ENCODE peak calls at places on chromosomes 13 and 19, in six cellular contexts. A, I, T, P, V and R are unnamed samples.

GRCh38 chr19:50870417-50871089 is 2.7 kb upstream of the KLK2 start:
- DNase-seq in A (no peak), I (no peak), T (peak), P (no peak), V (peak), R (no peak)

GRCh38 chr19:43465468-43466120 is at the start of gene LYPD3:
- DNase-seq in A (no peak), I (no peak), T (peak), P (no peak), V (no peak), R (no peak)

GRCh38 chr19:40262422-40262821 is 22.7 kb downstream of the AKT2 start:
- DNase-seq in A (no peak), I (no peak), T (no peak), P (no peak), V (no peak), R (no peak)

GRCh38 chr13:32299893-32300292 is 15.3 kb downstream of the ZAR1L start:
- DNase-seq in A (no peak), I (no peak), T (no peak), P (no peak), V (no peak), R (no peak)

GRCh38 chr19:42254083-42254849 is 662 bp downstream of the ERF start:
- DNase-seq in A (no peak), I (peak), T (peak), P (peak), V (peak), R (peak)

GRCh38 chr13:110850840-110851239 is 64.0 kb downstream of the ANKRD10 start:
- DNase-seq in A (no peak), I (no peak), T (no peak), P (no peak), V (no peak), R (no peak)

GRCh38 chr19:41376241-41376997 is at the start of gene TMEM91:
- DNase-seq in A (no peak), I (no peak), T (peak), P (peak), V (no peak), R (no peak)

GRCh38 chr19:14005381-14006084 is 587 bp downstream of the RFX1 start:
- DNase-seq in A (peak), I (peak), T (peak), P (peak), V (peak), R (peak)

GRCh38 chr19:1261863-1262686 is 7.1 kb upstream of the CIRBP start:
- DNase-seq in A (no peak), I (no peak), T (peak), P (no peak), V (peak), R (no peak)

GRCh38 chr19:49118565-49119410 is at the start of gene C19orf73:
- DNase-seq in A (peak), I (peak), T (peak), P (peak), V (peak), R (peak)
- TF ChIP-seq CTCF in A (no peak), I (no peak), T (no peak), P (no peak), V (no peak), R (no peak)

GRCh38 chr19:19111138-19111835 is 27.0 kb downstream of the TMEM161A start:
- DNase-seq in A (no peak), I (no peak), T (no peak), P (no peak), V (no peak), R (no peak)

GRCh38 chr19:19111967-19112580 is 26.2 kb downstream of the TMEM161A start:
- DNase-seq in A (no peak), I (no peak), T (no peak), P (no peak), V (no peak), R (no peak)

GRCh38 chr19:19115954-19116353 is 22.3 kb downstream of the TMEM161A start:
- DNase-seq in A (no peak), I (no peak), T (peak), P (peak), V (peak), R (peak)

GRCh38 chr19:19110410-19111137 is 27.7 kb downstream of the TMEM161A start:
- DNase-seq in A (no peak), I (peak), T (peak), P (peak), V (peak), R (peak)

DNA sequence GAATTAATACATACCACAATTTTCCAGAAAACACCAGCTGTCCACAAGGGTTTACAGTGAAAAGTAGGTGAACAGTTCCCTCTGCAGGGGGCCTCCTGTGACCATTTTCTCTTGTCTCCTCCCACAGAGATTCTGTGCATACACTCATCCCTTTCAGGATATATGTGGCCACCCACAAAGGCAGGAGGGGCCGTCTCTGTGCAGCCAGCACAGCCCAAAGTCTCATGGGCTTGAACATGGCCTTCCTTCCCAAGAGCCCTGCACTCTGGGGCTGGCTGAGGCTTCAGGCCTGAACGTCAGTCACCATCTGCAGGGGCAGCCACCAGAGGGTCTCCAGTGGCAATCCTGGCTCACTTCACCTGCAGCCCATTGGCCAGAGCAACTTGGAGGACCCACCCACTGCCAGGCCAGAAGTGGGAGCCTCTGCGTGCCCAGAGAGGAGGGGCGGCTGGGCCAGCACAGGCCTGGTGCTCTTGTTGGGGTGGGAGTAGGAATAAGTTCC is 25.2 kb downstream of the TMEM161A start:
- DNase-seq in A (no peak), I (no peak), T (peak), P (no peak), V (peak), R (peak)
- TF ChIP-seq CTCF in A (no peak), I (no peak), T (no peak), P (no peak), V (no peak), R (no peak)

DNA sequence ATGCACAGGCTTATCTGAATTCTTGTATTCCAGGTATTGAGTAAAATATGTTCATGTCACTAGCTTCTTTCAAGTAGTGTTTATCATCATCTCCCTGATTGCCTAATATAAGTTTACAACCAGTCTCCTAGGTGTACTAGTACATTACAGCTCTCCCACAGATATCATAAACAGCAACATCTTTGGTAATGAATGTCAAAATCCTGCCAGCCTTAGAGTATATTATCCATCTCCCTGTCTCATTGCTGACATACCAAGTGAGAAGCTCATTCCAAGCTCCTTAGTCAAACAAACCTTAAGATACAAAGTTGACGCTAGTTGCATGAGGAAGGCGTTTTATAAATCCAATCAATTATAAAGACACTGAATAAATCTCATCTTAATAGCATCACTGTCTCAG is 689.1 kb upstream of the GPC6 start:
- DNase-seq in A (no peak), I (no peak), T (no peak), P (no peak), V (no peak), R (no peak)
- TF ChIP-seq CTCF in A (no peak), I (no peak), T (no peak), P (no peak), V (no peak), R (no peak)

DNA sequence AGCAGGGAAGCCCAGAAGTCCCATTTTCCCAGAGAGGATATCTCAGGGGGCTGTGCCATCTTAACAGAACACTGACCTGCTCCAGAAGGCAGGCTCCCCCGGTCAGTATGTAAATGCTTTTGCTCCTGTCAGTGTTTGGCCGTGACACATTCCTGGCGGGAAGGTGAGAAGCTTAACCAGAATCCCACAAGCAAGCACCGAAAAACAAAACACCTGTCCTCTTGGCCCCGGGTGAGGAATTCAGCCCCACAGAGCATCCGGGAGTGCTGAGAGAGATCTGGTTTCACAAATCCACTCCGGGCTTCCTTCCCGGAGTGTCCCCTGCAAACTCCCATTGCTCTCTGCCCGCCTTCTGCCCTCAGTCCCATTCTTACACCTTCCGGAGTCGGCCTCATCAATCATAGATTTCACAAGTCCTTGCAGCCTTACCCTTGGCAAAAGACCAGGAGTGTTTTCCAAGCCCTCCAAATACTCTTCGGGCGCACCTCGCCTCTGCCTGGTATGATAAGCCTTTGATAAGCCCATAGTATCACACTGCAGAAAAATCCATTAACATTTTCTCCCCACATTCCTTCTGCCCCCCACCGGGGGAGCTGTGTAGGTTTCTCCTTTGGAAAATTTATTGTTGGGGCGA is 12.2 kb downstream of the TPM4 start:
- DNase-seq in A (no peak), I (no peak), T (no peak), P (no peak), V (peak), R (no peak)
- TF ChIP-seq CTCF in A (no peak), I (peak), T (no peak), P (peak), V (no peak), R (no peak)

GRCh38 chr13:60727140-60727539 is 330.1 kb downstream of the TDRD3 start:
- DNase-seq in A (no peak), I (no peak), T (no peak), P (no peak), V (no peak), R (no peak)
- TF ChIP-seq CTCF in A (no peak), I (no peak), T (no peak), P (no peak), V (no peak), R (no peak)

GRCh38 chr19:49691243-49692101 is 556 bp downstream of the CPT1C start:
- DNase-seq in A (no peak), I (peak), T (peak), P (peak), V (no peak), R (peak)

GRCh38 chr19:49690656-49691242 is at the start of gene CPT1C:
- DNase-seq in A (no peak), I (peak), T (peak), P (peak), V (no peak), R (peak)

GRCh38 chr19:49689133-49690072 is at the start of gene ADM5:
- DNase-seq in A (no peak), I (peak), T (peak), P (no peak), V (no peak), R (no peak)

GRCh38 chr19:49688531-49689132 is 762 bp upstream of the ADM5 start:
- DNase-seq in A (no peak), I (no peak), T (peak), P (no peak), V (no peak), R (no peak)

GRCh38 chr19:49690073-49690655 is 752 bp upstream of the CPT1C start:
- DNase-seq in A (no peak), I (no peak), T (peak), P (no peak), V (no peak), R (no peak)
- TF ChIP-seq CTCF in A (no peak), I (no peak), T (no peak), P (peak), V (no peak), R (no peak)

GRCh38 chr19:28242317-28242927 is 970.5 kb downstream of the UQCRFS1 start:
- DNase-seq in A (no peak), I (no peak), T (peak), P (peak), V (peak), R (peak)

GRCh38 chr19:28244966-28245365 is 968.0 kb downstream of the UQCRFS1 start:
- DNase-seq in A (no peak), I (no peak), T (no peak), P (no peak), V (no peak), R (no peak)

GRCh38 chr19:28235606-28236125 is 977.3 kb downstream of the UQCRFS1 start:
- DNase-seq in A (no peak), I (no peak), T (no peak), P (no peak), V (no peak), R (no peak)

GRCh38 chr19:28234637-28235036 is 978.3 kb downstream of the UQCRFS1 start:
- DNase-seq in A (no peak), I (no peak), T (peak), P (no peak), V (no peak), R (no peak)

GRCh38 chr19:28239270-28239669 is 973.7 kb downstream of the UQCRFS1 start:
- DNase-seq in A (no peak), I (peak), T (no peak), P (peak), V (peak), R (no peak)
- TF ChIP-seq CTCF in A (no peak), I (peak), T (no peak), P (peak), V (no peak), R (no peak)

GRCh38 chr13:23751195-23751594 is 138.0 kb downstream of the MIPEP start:
- DNase-seq in A (no peak), I (no peak), T (no peak), P (no peak), V (peak), R (peak)
- TF ChIP-seq CTCF in A (no peak), I (no peak), T (no peak), P (no peak), V (no peak), R (no peak)